ENCODE peak calls at places on chromosomes 13 and 19, in seven cellular contexts. R is GM23248, J is hepatocyte, P is fibroblast of lung, K is HepG2, S is IMR-90, Z is mammary epithelial cell. C is an unnamed sample.
A peak's percentile ranks its signal among the peaks of the same experiment; 100 is the strongest.

GRCh38 chr19:18384775-18385174 is 1.2 kb upstream of the GDF15 start:
- DNase-seq in S (no peak), Z (no peak), P (no peak), J (no peak), R (no peak), K (no peak), C (no peak)

GRCh38 chr19:18046066-18046718 is 38.2 kb downstream of the ARRDC2 start:
- DNase-seq in S (peak; percentile 82), P (peak; percentile 73), J (no peak), K (peak; percentile 31), Z (peak; percentile 83), R (peak; percentile 91), C (no peak)

GRCh38 chr13:80235131-80235530 is 105.8 kb downstream of the SPRY2 start:
- DNase-seq in Z (no peak), J (peak; percentile 17), K (no peak), S (no peak), P (peak; percentile 47), R (no peak), C (no peak)

GRCh38 chr19:33444993-33445751 is 71.7 kb downstream of the CEBPG start:
- DNase-seq in R (peak; percentile 53), Z (no peak), K (no peak), S (peak; percentile 44), J (no peak), P (peak; percentile 60), C (no peak)

GRCh38 chr13:33015791-33016323 is 366 bp upstream of the KL start:
- DNase-seq in Z (no peak), J (peak; percentile 36), P (no peak), K (no peak), S (no peak), R (peak; percentile 8), C (no peak)

GRCh38 chr13:51785592-51786424 is 18.2 kb downstream of the DHRS12 start:
- DNase-seq in R (peak; percentile 80), P (peak; percentile 47), K (no peak), Z (no peak), J (peak; percentile 61), S (peak; percentile 44), C (no peak)

GRCh38 chr19:17687141-17687856 is 855 bp downstream of the UNC13A start:
- DNase-seq in P (no peak), Z (no peak), K (no peak), R (no peak), S (no peak), J (no peak), C (no peak)

GRCh38 chr13:44969858-44970484 is 19.3 kb downstream of the NUFIP1 start:
- DNase-seq in S (peak; percentile 71), J (peak; percentile 77), R (peak; percentile 78), P (peak; percentile 66), Z (peak; percentile 28), K (peak; percentile 49), C (peak; percentile 62)

GRCh38 chr19:10654610-10655456 is 687 bp downstream of the ILF3 start:
- DNase-seq in R (peak; percentile 76), K (peak; percentile 47), P (peak; percentile 13), J (peak; percentile 75), Z (no peak), S (no peak), C (peak; percentile 89)

GRCh38 chr13:75299913-75300862 is 181.8 kb downstream of the TBC1D4 start:
- DNase-seq in K (no peak), S (peak; percentile 46), R (peak; percentile 55), J (no peak), P (peak; percentile 68), Z (peak; percentile 12), C (no peak)

GRCh38 chr19:13094285-13094595 is 8.4 kb downstream of the LYL1 start:
- DNase-seq in R (no peak), P (no peak), J (no peak), K (no peak), Z (no peak), S (no peak), C (no peak)

GRCh38 chr19:29303035-29303706 is 90.2 kb upstream of the UQCRFS1 start:
- DNase-seq in P (no peak), J (no peak), S (no peak), Z (no peak), R (no peak), K (no peak), C (no peak)

GRCh38 chr13:110317496-110318195 is 10.6 kb downstream of the COL4A2 start:
- DNase-seq in Z (no peak), K (no peak), J (no peak), R (no peak), S (no peak), P (no peak), C (no peak)

GRCh38 chr19:43504426-43505185 is at the start of gene PHLDB3:
- DNase-seq in R (peak; percentile 59), J (peak; percentile 77), Z (no peak), P (peak; percentile 25), S (peak; percentile 9), K (peak; percentile 38), C (no peak)

GRCh38 chr19:4305253-4305612 is 835 bp downstream of the FSD1 start:
- DNase-seq in K (no peak), P (no peak), R (no peak), Z (no peak), J (no peak), S (no peak), C (no peak)

GRCh38 chr19:42207767-42208259 is 9.7 kb downstream of the DEDD2 start:
- DNase-seq in Z (peak; percentile 76), K (no peak), R (peak; percentile 93), J (no peak), P (peak; percentile 89), S (peak; percentile 89), C (no peak)

DNA sequence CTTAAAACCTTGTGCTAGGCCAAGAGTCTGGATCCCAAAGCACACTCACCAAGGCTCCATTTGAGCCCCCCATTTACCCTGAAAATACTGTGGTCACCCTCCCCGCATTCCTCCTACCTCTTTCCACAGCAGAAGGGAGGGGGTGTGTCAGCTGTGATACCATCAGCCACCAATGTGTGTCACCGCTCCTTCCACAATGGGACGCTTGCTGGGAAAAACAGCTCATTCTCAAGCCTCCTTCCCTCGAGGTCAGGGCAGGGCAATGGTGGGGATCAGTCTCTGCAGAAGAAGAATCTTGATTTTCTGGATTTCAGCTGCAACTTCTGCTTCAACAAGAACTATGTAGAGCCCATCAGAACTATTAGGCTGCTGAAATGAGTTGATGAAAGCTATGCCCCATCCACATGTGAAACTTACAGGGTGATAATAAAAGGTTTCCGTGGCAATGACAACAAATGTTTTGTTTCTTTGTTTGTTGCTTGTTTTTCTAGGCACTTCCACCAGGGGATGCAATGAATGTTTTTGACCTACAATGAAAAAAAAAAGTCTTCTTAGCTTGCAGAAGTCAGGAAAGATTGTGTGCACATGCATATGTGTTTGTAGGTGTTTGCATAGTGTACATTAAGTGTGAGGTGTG is 26.4 kb upstream of the ZNF507 start:
- DNase-seq in P (no peak), K (no peak), J (peak; percentile 39), Z (no peak), S (no peak), R (peak; percentile 34), C (no peak)
- H2AFZ ChIP-seq in P (no peak overlapping the region), K (no peak overlapping the region), J (no peak overlapping the region), Z (no peak overlapping the region), S (peak overlapping the region; percentile 4), R (no peak overlapping the region), C (no peak overlapping the region)

GRCh38 chr13:30618186-30618937 is 642 bp downstream of the USPL1 start:
- DNase-seq in S (no peak), P (peak; percentile 14), Z (peak; percentile 23), K (peak; percentile 4), J (peak; percentile 25), R (peak; percentile 50), C (peak; percentile 71)
- H2AFZ ChIP-seq in S (peak overlapping the region; percentile 94), P (peak overlapping the region; percentile 95), Z (peak overlapping the region; percentile 89), K (peak overlapping the region; percentile 28), J (peak overlapping the region; percentile 74), R (peak overlapping the region; percentile 90), C (peak overlapping the region; percentile 84)

DNA sequence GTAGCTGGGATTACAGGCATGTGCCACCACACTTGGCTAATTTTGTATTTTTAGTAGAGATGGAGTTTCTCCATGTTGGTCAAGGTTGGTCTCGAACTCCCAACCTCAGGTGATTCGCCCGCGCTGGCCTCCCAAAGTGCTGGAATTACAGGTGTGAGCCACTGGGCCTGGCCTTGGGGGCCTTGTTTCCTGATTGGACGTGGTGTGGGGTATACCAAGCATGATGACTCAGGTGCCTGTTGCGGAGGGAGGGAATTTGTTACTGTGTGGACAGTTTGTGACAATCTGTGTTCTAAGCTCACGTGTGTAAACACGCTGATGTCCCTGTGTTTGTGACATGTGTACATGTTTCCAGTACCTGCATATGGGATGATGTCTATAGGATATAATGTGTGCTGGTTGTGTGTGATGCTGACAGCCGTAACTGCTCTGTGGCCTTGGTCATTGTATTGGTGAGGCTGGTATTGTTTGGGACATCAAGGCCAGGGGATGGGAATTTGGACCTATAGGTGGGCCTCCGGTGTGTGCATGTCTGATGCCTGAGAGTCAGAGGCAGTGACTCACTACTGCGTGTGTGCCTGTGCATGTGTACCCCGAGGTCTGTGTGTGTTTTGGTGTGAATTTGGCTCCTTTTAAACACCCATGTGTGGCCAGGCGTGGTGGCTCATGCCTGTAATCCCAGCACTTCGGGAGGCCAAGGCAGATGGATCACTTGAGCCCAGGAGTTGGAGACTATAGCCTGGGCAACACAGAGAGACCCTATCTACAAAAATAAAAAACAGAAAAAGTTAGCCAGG is 1.6 kb upstream of the EGLN2 start:
- DNase-seq in J (peak; percentile 7), P (no peak), K (peak; percentile 56), S (no peak), R (no peak), Z (no peak), C (no peak)
- H2AFZ ChIP-seq in J (no peak overlapping the region), P (no peak overlapping the region), K (no peak overlapping the region), S (no peak overlapping the region), R (peak overlapping the region; percentile 86), Z (peak overlapping the region; percentile 76), C (no peak overlapping the region)

DNA sequence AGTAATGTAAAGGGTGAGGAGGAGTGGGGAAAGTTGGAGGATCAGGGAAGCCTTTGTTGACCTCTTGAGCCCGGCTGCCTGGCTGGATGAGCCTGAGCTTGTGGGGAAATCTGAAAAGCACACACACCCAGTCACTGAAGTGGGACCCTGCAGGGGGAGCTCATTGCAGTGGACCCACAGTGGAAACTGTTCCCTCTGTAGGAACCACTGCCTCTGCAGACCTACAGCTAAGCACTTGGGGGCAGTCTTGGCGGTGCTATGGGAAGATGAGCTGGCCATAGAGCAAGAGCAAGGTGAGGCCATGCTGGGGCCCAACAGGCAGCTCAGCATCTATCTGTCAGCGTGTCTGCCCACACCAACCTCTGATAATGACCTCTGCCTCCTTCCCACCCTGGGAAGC is 294.8 kb downstream of the TSHZ3 start:
- DNase-seq in J (peak; percentile 44), R (peak; percentile 74), P (peak; percentile 63), Z (peak; percentile 43), S (peak; percentile 83), K (no peak), C (peak; percentile 85)
- H2AFZ ChIP-seq in J (no peak overlapping the region), R (no peak overlapping the region), P (no peak overlapping the region), Z (no peak overlapping the region), S (peak overlapping the region; percentile 73), K (no peak overlapping the region), C (no peak overlapping the region)